ENCODE peak calls at places on chromosome 20, in five cellular contexts. One of them, this sample, is unnamed.

GRCh38 chr20:47118641-47119040 is 224.0 kb downstream of the EYA2 start:
- DNase-seq in LoVo: no peak
- DNase-seq in fibroblast of lung: no peak
- DNase-seq in astrocyte of the spinal cord: no peak
- DNase-seq in cardiac muscle cell: no peak
- DNase-seq in this sample: no peak

GRCh38 chr20:58723628-58723984 is 31.0 kb downstream of the NPEPL1 start:
- DNase-seq in cardiac muscle cell: no peak
- DNase-seq in fibroblast of lung: no peak
- DNase-seq in LoVo: no peak
- DNase-seq in astrocyte of the spinal cord: no peak
- DNase-seq in this sample: no peak

GRCh38 chr20:32571566-32571965 is 13.6 kb downstream of the NOL4L start:
- DNase-seq in fibroblast of lung: no peak
- DNase-seq in astrocyte of the spinal cord: no peak
- DNase-seq in LoVo: no peak
- DNase-seq in cardiac muscle cell: no peak
- DNase-seq in this sample: no peak

GRCh38 chr20:46128310-46129151 is 10.4 kb downstream of the CD40 start:
- DNase-seq in fibroblast of lung: no peak
- DNase-seq in cardiac muscle cell: peak
- DNase-seq in astrocyte of the spinal cord: no peak
- DNase-seq in LoVo: no peak
- DNase-seq in this sample: peak

GRCh38 chr20:17935761-17936160 is 32.8 kb downstream of the SNX5 start:
- DNase-seq in cardiac muscle cell: peak
- DNase-seq in fibroblast of lung: no peak
- DNase-seq in LoVo: no peak
- DNase-seq in astrocyte of the spinal cord: no peak
- DNase-seq in this sample: no peak

GRCh38 chr20:60062431-60063336 is 104.5 kb downstream of the CDH26 start:
- DNase-seq in astrocyte of the spinal cord: peak
- DNase-seq in fibroblast of lung: peak
- DNase-seq in cardiac muscle cell: peak
- DNase-seq in LoVo: no peak
- DNase-seq in this sample: no peak

GRCh38 chr20:24752612-24753011 is 196.5 kb upstream of the CST7 start:
- DNase-seq in fibroblast of lung: no peak
- DNase-seq in cardiac muscle cell: no peak
- DNase-seq in astrocyte of the spinal cord: no peak
- DNase-seq in LoVo: no peak
- DNase-seq in this sample: no peak

GRCh38 chr20:32535953-32536823 is 48.9 kb downstream of the NOL4L start:
- DNase-seq in LoVo: peak
- DNase-seq in cardiac muscle cell: peak
- DNase-seq in fibroblast of lung: no peak
- DNase-seq in astrocyte of the spinal cord: no peak
- DNase-seq in this sample: peak

GRCh38 chr20:41609476-41609875 is 8.7 kb downstream of the CHD6 start:
- DNase-seq in cardiac muscle cell: no peak
- DNase-seq in astrocyte of the spinal cord: no peak
- DNase-seq in fibroblast of lung: no peak
- DNase-seq in LoVo: no peak
- DNase-seq in this sample: no peak

GRCh38 chr20:46343358-46344357 is 35.4 kb upstream of the CDH22 start:
- DNase-seq in astrocyte of the spinal cord: no peak
- DNase-seq in fibroblast of lung: no peak
- DNase-seq in LoVo: no peak
- DNase-seq in cardiac muscle cell: no peak
- DNase-seq in this sample: no peak

GRCh38 chr20:55253765-55254164 is 751.6 kb downstream of the CBLN4 start:
- DNase-seq in astrocyte of the spinal cord: peak
- DNase-seq in fibroblast of lung: peak
- DNase-seq in LoVo: no peak
- DNase-seq in cardiac muscle cell: peak
- DNase-seq in this sample: no peak

GRCh38 chr20:49766979-49767419 is 45.6 kb upstream of the SLC9A8 start:
- DNase-seq in fibroblast of lung: no peak
- DNase-seq in LoVo: no peak
- DNase-seq in cardiac muscle cell: peak
- DNase-seq in astrocyte of the spinal cord: no peak
- DNase-seq in this sample: peak

GRCh38 chr20:62361799-62362589 is 5.1 kb downstream of the LAMA5 start:
- DNase-seq in LoVo: peak
- DNase-seq in astrocyte of the spinal cord: no peak
- DNase-seq in fibroblast of lung: no peak
- DNase-seq in cardiac muscle cell: no peak
- DNase-seq in this sample: no peak

GRCh38 chr20:21424846-21425245 is 27.5 kb upstream of the NKX2-4 start:
- DNase-seq in fibroblast of lung: no peak
- DNase-seq in cardiac muscle cell: no peak
- DNase-seq in LoVo: no peak
- DNase-seq in astrocyte of the spinal cord: no peak
- DNase-seq in this sample: no peak

GRCh38 chr20:36887779-36888133 is 11.8 kb downstream of the TLDC2 start:
- DNase-seq in LoVo: no peak
- DNase-seq in astrocyte of the spinal cord: no peak
- DNase-seq in cardiac muscle cell: peak
- DNase-seq in fibroblast of lung: no peak
- DNase-seq in this sample: no peak

GRCh38 chr20:35171753-35172433 is at the start of gene PROCR:
- DNase-seq in cardiac muscle cell: peak
- DNase-seq in LoVo: peak
- DNase-seq in astrocyte of the spinal cord: peak
- DNase-seq in fibroblast of lung: peak
- DNase-seq in this sample: peak

GRCh38 chr20:36493801-36494114 is 47.6 kb upstream of the MYL9 start:
- DNase-seq in LoVo: no peak
- DNase-seq in cardiac muscle cell: peak
- DNase-seq in fibroblast of lung: peak
- DNase-seq in astrocyte of the spinal cord: peak
- DNase-seq in this sample: no peak

GRCh38 chr20:38811769-38812168 is 6.3 kb downstream of the PPP1R16B start:
- DNase-seq in LoVo: no peak
- DNase-seq in cardiac muscle cell: no peak
- DNase-seq in astrocyte of the spinal cord: no peak
- DNase-seq in fibroblast of lung: no peak
- DNase-seq in this sample: no peak

GRCh38 chr20:1858859-1859258 is 36.3 kb upstream of the SIRPA start:
- DNase-seq in cardiac muscle cell: peak
- DNase-seq in LoVo: no peak
- DNase-seq in fibroblast of lung: no peak
- DNase-seq in astrocyte of the spinal cord: no peak
- DNase-seq in this sample: no peak

GRCh38 chr20:37877832-37878772 is 24.8 kb upstream of the VSTM2L start:
- DNase-seq in astrocyte of the spinal cord: no peak
- DNase-seq in fibroblast of lung: no peak
- DNase-seq in LoVo: no peak
- DNase-seq in cardiac muscle cell: no peak
- DNase-seq in this sample: no peak

GRCh38 chr20:61482425-61482887 is 230.4 kb downstream of the CDH4 start:
- DNase-seq in cardiac muscle cell: no peak
- DNase-seq in fibroblast of lung: no peak
- DNase-seq in LoVo: peak
- DNase-seq in astrocyte of the spinal cord: no peak
- DNase-seq in this sample: no peak

GRCh38 chr20:62617711-62618483 is 24.4 kb upstream of the SLCO4A1 start:
- DNase-seq in cardiac muscle cell: no peak
- DNase-seq in fibroblast of lung: no peak
- DNase-seq in LoVo: no peak
- DNase-seq in astrocyte of the spinal cord: no peak
- DNase-seq in this sample: peak

GRCh38 chr20:24586523-24586840 is 117.1 kb downstream of the SYNDIG1 start:
- DNase-seq in cardiac muscle cell: no peak
- DNase-seq in astrocyte of the spinal cord: no peak
- DNase-seq in LoVo: no peak
- DNase-seq in fibroblast of lung: no peak
- DNase-seq in this sample: no peak

GRCh38 chr20:12902992-12903391 is 105.8 kb upstream of the SPTLC3 start:
- DNase-seq in astrocyte of the spinal cord: no peak
- DNase-seq in fibroblast of lung: no peak
- DNase-seq in cardiac muscle cell: no peak
- DNase-seq in LoVo: no peak
- DNase-seq in this sample: no peak

GRCh38 chr20:13788167-13788834 is 3.5 kb downstream of the NDUFAF5 start:
- DNase-seq in fibroblast of lung: peak
- DNase-seq in LoVo: peak
- DNase-seq in cardiac muscle cell: peak
- DNase-seq in astrocyte of the spinal cord: peak
- DNase-seq in this sample: peak

GRCh38 chr20:25011831-25012241 is 19.3 kb upstream of the APMAP start:
- DNase-seq in astrocyte of the spinal cord: no peak
- DNase-seq in LoVo: no peak
- DNase-seq in cardiac muscle cell: no peak
- DNase-seq in fibroblast of lung: no peak
- DNase-seq in this sample: no peak

GRCh38 chr20:47576516-47577033 is 74.9 kb downstream of the NCOA3 start:
- DNase-seq in astrocyte of the spinal cord: peak
- DNase-seq in fibroblast of lung: peak
- DNase-seq in LoVo: peak
- DNase-seq in cardiac muscle cell: peak
- DNase-seq in this sample: peak

GRCh38 chr20:35252037-35252461 is 25.6 kb downstream of the MMP24 start:
- DNase-seq in cardiac muscle cell: no peak
- DNase-seq in astrocyte of the spinal cord: no peak
- DNase-seq in LoVo: no peak
- DNase-seq in fibroblast of lung: no peak
- DNase-seq in this sample: no peak

GRCh38 chr20:20207291-20207690 is 155.0 kb downstream of the CFAP61 start:
- DNase-seq in fibroblast of lung: no peak
- DNase-seq in astrocyte of the spinal cord: no peak
- DNase-seq in cardiac muscle cell: no peak
- DNase-seq in LoVo: no peak
- DNase-seq in this sample: no peak

GRCh38 chr20:33676652-33677645 is 2.7 kb upstream of the NECAB3 start:
- DNase-seq in astrocyte of the spinal cord: no peak
- DNase-seq in fibroblast of lung: no peak
- DNase-seq in cardiac muscle cell: no peak
- DNase-seq in LoVo: no peak
- DNase-seq in this sample: no peak

GRCh38 chr20:23637282-23638221 is at the start of gene CST3:
- DNase-seq in astrocyte of the spinal cord: peak
- DNase-seq in LoVo: peak
- DNase-seq in fibroblast of lung: peak
- DNase-seq in cardiac muscle cell: peak
- DNase-seq in this sample: peak

GRCh38 chr20:63159826-63160640 is 55.9 kb downstream of the YTHDF1 start:
- DNase-seq in LoVo: no peak
- DNase-seq in cardiac muscle cell: no peak
- DNase-seq in fibroblast of lung: no peak
- DNase-seq in astrocyte of the spinal cord: no peak
- DNase-seq in this sample: no peak

GRCh38 chr20:53707341-53708102 is 113.9 kb upstream of the ZNF217 start:
- DNase-seq in fibroblast of lung: peak
- DNase-seq in cardiac muscle cell: no peak
- DNase-seq in LoVo: no peak
- DNase-seq in astrocyte of the spinal cord: peak
- DNase-seq in this sample: no peak

GRCh38 chr20:4949833-4950178 is 51.5 kb downstream of the SLC23A2 start:
- DNase-seq in LoVo: no peak
- DNase-seq in fibroblast of lung: peak
- DNase-seq in astrocyte of the spinal cord: peak
- DNase-seq in cardiac muscle cell: peak
- DNase-seq in this sample: peak

GRCh38 chr20:45105317-45105716 is 4.4 kb upstream of the KCNS1 start:
- DNase-seq in fibroblast of lung: no peak
- DNase-seq in cardiac muscle cell: no peak
- DNase-seq in LoVo: no peak
- DNase-seq in astrocyte of the spinal cord: no peak
- DNase-seq in this sample: no peak

GRCh38 chr20:8094845-8095244 is 37.2 kb upstream of the PLCB1 start:
- DNase-seq in astrocyte of the spinal cord: no peak
- DNase-seq in LoVo: no peak
- DNase-seq in cardiac muscle cell: peak
- DNase-seq in fibroblast of lung: peak
- DNase-seq in this sample: peak

GRCh38 chr20:17969884-17970409 is 1.1 kb downstream of the MGME1 start:
- DNase-seq in astrocyte of the spinal cord: peak
- DNase-seq in fibroblast of lung: peak
- DNase-seq in cardiac muscle cell: peak
- DNase-seq in LoVo: peak
- DNase-seq in this sample: peak

GRCh38 chr20:35145141-35145564 is 2.0 kb downstream of the EDEM2 start:
- DNase-seq in LoVo: peak
- DNase-seq in fibroblast of lung: peak
- DNase-seq in cardiac muscle cell: peak
- DNase-seq in astrocyte of the spinal cord: peak
- DNase-seq in this sample: peak

GRCh38 chr20:51456511-51457280 is 85.8 kb downstream of the NFATC2 start:
- DNase-seq in LoVo: peak
- DNase-seq in astrocyte of the spinal cord: peak
- DNase-seq in cardiac muscle cell: peak
- DNase-seq in fibroblast of lung: peak
- DNase-seq in this sample: peak

GRCh38 chr20:6976096-6976495 is 208.6 kb downstream of the BMP2 start:
- DNase-seq in cardiac muscle cell: no peak
- DNase-seq in astrocyte of the spinal cord: no peak
- DNase-seq in fibroblast of lung: peak
- DNase-seq in LoVo: no peak
- DNase-seq in this sample: no peak